ENCODE peak calls at places on chromosomes 1 and 21, in eight cellular contexts. X is GDM1; U is ureter; T is fibroblast of pulmonary artery; Z is SK-N-SH; F is CD4-positive, alpha-beta memory T cell; H is stimulated activated CD4-positive, alpha-beta T cell treated with anti-CD3 and anti-CD28 coated beads, Interleukin-15, amount 100 ng/mL, for 24 hours; D is RCC 7860. M is an unnamed sample.
A peak's percentile ranks its signal among the peaks of the same experiment; 100 is the strongest.

GRCh38 chr1:179881642-179882252 is 338 bp upstream of the TOR1AIP1 start:
- DNase-seq in T (peak; percentile 96), H (no peak), X (no peak), D (peak; percentile 73), Z (peak; percentile 81), U (peak; percentile 90), F (no peak), M (no peak)

GRCh38 chr1:17673335-17674075 is 81.6 kb upstream of the ACTL8 start:
- DNase-seq in D (no peak), F (no peak), H (no peak), Z (no peak), U (no peak), T (no peak), X (no peak), M (no peak)

GRCh38 chr1:44346184-44346583 is 8.9 kb downstream of the ERI3 start:
- DNase-seq in H (no peak), F (no peak), Z (no peak), U (no peak), X (no peak), T (no peak), D (no peak), M (no peak)

GRCh38 chr1:205569411-205570172 is 62.2 kb downstream of the ELK4 start:
- DNase-seq in U (peak; percentile 35), F (no peak), H (no peak), D (no peak), T (no peak), X (no peak), Z (peak; percentile 50), M (no peak)

GRCh38 chr1:198701766-198702539 is 63.1 kb downstream of the PTPRC start:
- DNase-seq in D (no peak), H (no peak), F (no peak), U (no peak), Z (peak; percentile 11), T (no peak), X (no peak), M (peak; percentile 14)

GRCh38 chr1:52055066-52055853 is at the start of gene TXNDC12:
- DNase-seq in T (peak; percentile 93), U (peak; percentile 88), F (peak; percentile 66), D (peak; percentile 85), Z (peak; percentile 90), X (peak; percentile 74), H (peak; percentile 83), M (peak; percentile 76)

GRCh38 chr1:177355575-177355974 is 184.8 kb downstream of the BRINP2 start:
- DNase-seq in F (no peak), H (no peak), X (no peak), Z (peak; percentile 41), D (no peak), T (peak; percentile 48), U (no peak), M (no peak)

GRCh38 chr1:75745276-75745675 is 20.8 kb downstream of the ACADM start:
- DNase-seq in Z (no peak), X (no peak), T (no peak), D (no peak), U (no peak), H (no peak), F (no peak), M (no peak)

GRCh38 chr1:94931254-94931841 is 4.4 kb upstream of the CNN3 start:
- DNase-seq in H (no peak), Z (no peak), D (no peak), F (no peak), T (no peak), U (no peak), X (no peak), M (no peak)

GRCh38 chr21:44418876-44419230 is 36.5 kb upstream of the LRRC3 start:
- DNase-seq in Z (no peak), U (peak; percentile 32), X (no peak), H (no peak), T (no peak), D (no peak), F (no peak), M (no peak)

GRCh38 chr1:49136738-49137251 is 360.1 kb upstream of the BEND5 start:
- DNase-seq in H (no peak), X (no peak), Z (no peak), T (no peak), D (no peak), F (no peak), U (no peak), M (no peak)